ENCODE peak calls at places on chromosomes 11 and 22, in six cellular contexts. W is epithelial cell of proximal tubule, C is MCF 10A, Z is IMR-90, O is mucosa of descending colon, Y is foreskin fibroblast. B is an unnamed sample.

GRCh38 chr22:19723165-19723989 is at the start of gene GP1BB:
- DNase-seq in C (no peak), Y (no peak), O (peak), W (no peak), Z (no peak), B (no peak)

GRCh38 chr11:33899383-33900037 is 7.6 kb upstream of the LMO2 start:
- DNase-seq in W (no peak), C (peak), O (no peak), Z (peak), Y (peak), B (peak)

GRCh38 chr11:2736577-2737225 is 36.9 kb upstream of the KCNQ1OT1 start:
- DNase-seq in W (no peak), Z (no peak), Y (no peak), O (no peak), C (no peak), B (no peak)

GRCh38 chr11:108985611-108986279 is 320.9 kb downstream of the DDX10 start:
- DNase-seq in Z (peak), W (no peak), C (peak), O (no peak), Y (peak), B (no peak)

GRCh38 chr11:47233989-47234668 is 14.5 kb downstream of the ACP2 start:
- DNase-seq in O (no peak), C (peak), Z (peak), W (no peak), Y (peak), B (no peak)

GRCh38 chr11:117282956-117283355 is 8.2 kb upstream of the BACE1-AS start:
- DNase-seq in C (no peak), Y (no peak), Z (no peak), W (no peak), O (no peak), B (no peak)

GRCh38 chr11:128291835-128292234 is 295.5 kb downstream of the ETS1 start:
- DNase-seq in C (no peak), W (no peak), O (peak), Y (no peak), Z (no peak), B (no peak)

GRCh38 chr11:31702966-31703365 is 108.2 kb downstream of the PAX6 start:
- DNase-seq in W (no peak), Z (peak), Y (peak), C (peak), O (no peak), B (no peak)

GRCh38 chr22:20243545-20244249 is 24.4 kb downstream of the RTN4R start:
- DNase-seq in C (peak), Z (peak), O (peak), Y (peak), W (no peak), B (no peak)

GRCh38 chr22:40094449-40094848 is 83.3 kb upstream of the TNRC6B start:
- DNase-seq in Z (peak), C (no peak), Y (no peak), W (no peak), O (no peak), B (no peak)

GRCh38 chr11:28965824-28966223 is 857.6 kb downstream of the METTL15 start:
- DNase-seq in O (no peak), Y (no peak), W (no peak), Z (no peak), C (no peak), B (no peak)

GRCh38 chr11:102767800-102768199 is 12.6 kb downstream of the MMP10 start:
- DNase-seq in Y (no peak), O (no peak), W (no peak), Z (no peak), C (no peak), B (no peak)

GRCh38 chr11:104120493-104121200 is 43.3 kb downstream of the PDGFD start:
- DNase-seq in Z (no peak), C (no peak), O (no peak), W (no peak), Y (no peak), B (no peak)

GRCh38 chr11:65426839-65427690 is 4.5 kb downstream of the NEAT1 start:
- DNase-seq in O (peak), W (peak), Z (peak), Y (peak), C (peak), B (peak)

GRCh38 chr11:79102821-79103220 is 338.0 kb downstream of the TENM4 start:
- DNase-seq in C (no peak), Z (no peak), O (no peak), Y (no peak), W (no peak), B (no peak)

GRCh38 chr11:86615495-86615894 is 56.9 kb downstream of the ME3 start:
- DNase-seq in C (no peak), Z (no peak), O (no peak), W (no peak), Y (no peak), B (no peak)

GRCh38 chr11:43021466-43021865 is 290.3 kb upstream of the API5 start:
- DNase-seq in W (no peak), C (no peak), Y (no peak), Z (no peak), O (no peak), B (no peak)

GRCh38 chr11:59822989-59823566 is 12.5 kb upstream of the MRPL16 start:
- DNase-seq in O (no peak), C (peak), Y (peak), Z (peak), W (no peak), B (no peak)

GRCh38 chr11:61963282-61964057 is 4.0 kb downstream of the FTH1 start:
- DNase-seq in O (peak), C (peak), Z (peak), Y (peak), W (no peak), B (no peak)

GRCh38 chr11:68978931-68979591 is 1.7 kb downstream of the MRGPRD start:
- DNase-seq in O (no peak), Y (no peak), C (no peak), Z (no peak), W (no peak), B (no peak)

GRCh38 chr11:33801821-33802413 is 27.6 kb upstream of the FBXO3 start:
- DNase-seq in C (no peak), O (no peak), Y (no peak), W (no peak), Z (no peak), B (no peak)

GRCh38 chr11:35485656-35486318 is 39.6 kb downstream of the PAMR1 start:
- DNase-seq in O (peak), C (peak), W (no peak), Y (peak), Z (peak), B (peak)

GRCh38 chr11:121716060-121716459 is 263.3 kb upstream of the SORL1-AS1 start:
- DNase-seq in W (no peak), Y (peak), O (no peak), C (no peak), Z (peak), B (no peak)

GRCh38 chr22:38869663-38870062 is 2.4 kb downstream of the CBX6 start:
- DNase-seq in W (no peak), Y (no peak), C (no peak), O (no peak), Z (no peak), B (no peak)

GRCh38 chr11:68890490-68891231 is 13.0 kb downstream of the MRPL21 start:
- DNase-seq in W (no peak), Y (peak), O (peak), C (no peak), Z (peak), B (no peak)

GRCh38 chr11:95912902-95913560 is 10.9 kb downstream of the MTMR2 start:
- DNase-seq in Z (peak), O (no peak), Y (peak), C (peak), W (no peak), B (no peak)

GRCh38 chr11:111285205-111286079 is 12.9 kb upstream of the POU2AF3 start:
- DNase-seq in O (peak), Z (no peak), C (no peak), Y (no peak), W (no peak), B (no peak)

GRCh38 chr11:721913-722811 is 16.1 kb downstream of the EPS8L2 start:
- DNase-seq in W (no peak), O (peak), Z (no peak), Y (no peak), C (no peak), B (no peak)

GRCh38 chr11:102158151-102158734 is 48.0 kb downstream of the YAP1 start:
- DNase-seq in O (peak), Y (no peak), C (peak), W (no peak), Z (no peak), B (no peak)

GRCh38 chr11:86068138-86068861 is 584 bp downstream of the PICALM start:
- DNase-seq in O (no peak), Y (no peak), Z (no peak), W (no peak), C (peak), B (no peak)

GRCh38 chr11:34303028-34303427 is 54.8 kb downstream of the ABTB2 start:
- DNase-seq in Z (no peak), O (no peak), W (no peak), C (no peak), Y (no peak), B (no peak)

GRCh38 chr11:19053909-19054308 is 6.6 kb downstream of the MRGPRX2 start:
- DNase-seq in O (no peak), W (no peak), Z (no peak), C (no peak), Y (no peak), B (no peak)

DNA sequence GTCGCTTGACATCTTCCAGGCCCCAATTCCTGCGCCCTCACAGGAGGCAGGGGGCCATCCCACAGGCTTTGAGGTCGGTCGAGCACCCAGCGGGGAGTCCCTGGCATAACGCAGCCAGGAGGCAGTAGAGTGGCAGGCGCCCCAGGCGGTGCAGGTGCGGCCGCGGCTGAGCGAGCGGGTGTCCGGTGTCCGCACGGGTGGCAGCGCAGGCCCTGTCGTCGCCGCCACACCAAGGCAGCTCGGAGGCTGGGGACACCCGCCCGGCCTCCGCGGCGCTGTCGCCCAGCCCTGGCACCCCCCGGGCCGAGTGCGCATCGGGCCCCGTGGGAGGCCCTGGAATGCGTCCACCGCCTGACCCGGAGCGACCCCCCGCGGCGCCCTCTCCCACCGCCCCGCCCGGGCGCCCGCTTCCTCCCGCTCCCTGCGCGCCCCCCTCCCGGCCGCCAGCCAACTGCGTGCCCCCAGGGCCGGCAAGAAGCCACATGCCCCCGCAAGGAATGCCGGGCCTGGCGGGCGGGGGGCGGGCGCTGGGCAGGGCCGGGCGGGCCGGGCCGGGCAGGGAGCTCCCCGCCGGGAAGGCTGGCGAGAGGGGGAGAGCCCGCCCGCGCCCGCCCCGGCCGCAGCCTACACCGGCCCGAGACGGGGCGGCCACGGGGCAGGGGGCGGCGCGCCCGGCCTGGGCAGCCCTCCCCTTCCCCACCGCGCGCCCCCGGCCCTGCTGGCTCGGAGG is 33.9 kb downstream of the PRDM11 start:
- DNase-seq in Y (peak), W (no peak), Z (no peak), O (peak), C (peak), B (no peak)
- TF ChIP-seq CTCF in Y (peak), W (peak), Z (peak), O (peak), C (peak), B (no peak)

DNA sequence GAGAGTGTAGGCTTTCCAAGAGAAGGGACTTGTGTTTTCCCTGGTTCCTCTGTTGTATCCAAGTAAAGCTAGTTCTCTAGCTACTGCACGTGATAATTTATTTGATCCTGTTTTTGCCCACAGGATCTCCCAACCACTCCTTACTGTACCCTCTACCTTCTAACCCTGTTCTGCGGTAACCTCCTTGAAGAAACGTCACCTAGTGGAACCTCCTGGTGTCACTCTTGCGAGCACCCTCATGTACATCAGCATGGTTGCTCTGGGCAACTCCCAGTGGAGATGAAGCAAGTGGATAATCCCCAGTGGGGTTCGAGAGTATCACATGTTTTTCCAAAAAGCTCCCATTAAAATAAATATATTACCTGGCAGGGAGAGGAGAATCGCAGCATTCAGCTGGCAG is 108.9 kb upstream of the CLMP start:
- DNase-seq in W (no peak), C (no peak), O (no peak), Y (no peak), Z (no peak), B (no peak)
- TF ChIP-seq CTCF in W (no peak), C (no peak), O (no peak), Y (no peak), Z (no peak), B (no peak)

DNA sequence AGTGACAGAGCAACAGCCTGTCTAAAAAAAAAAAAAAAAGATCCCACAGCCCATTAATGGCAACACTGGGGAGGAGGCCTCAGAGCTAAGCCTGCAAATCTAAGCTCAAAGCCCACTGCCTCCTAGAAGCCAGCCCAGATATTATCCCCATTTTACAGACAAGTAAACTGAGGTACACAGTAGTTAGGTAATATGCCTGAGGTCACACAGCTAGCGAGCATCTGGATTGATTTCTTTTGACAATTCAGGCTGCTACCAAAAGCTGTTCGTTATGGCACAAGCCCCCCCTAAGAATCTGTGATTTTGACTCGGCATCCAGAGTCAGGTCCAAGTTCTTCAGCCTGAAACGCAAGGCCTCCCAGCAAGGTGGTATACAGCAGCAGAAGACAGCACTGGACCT is 13.7 kb downstream of the ELFN2 start:
- DNase-seq in Z (no peak), W (no peak), O (no peak), C (no peak), Y (no peak), B (no peak)
- TF ChIP-seq CTCF in Z (no peak), W (no peak), O (no peak), C (no peak), Y (no peak), B (no peak)

DNA sequence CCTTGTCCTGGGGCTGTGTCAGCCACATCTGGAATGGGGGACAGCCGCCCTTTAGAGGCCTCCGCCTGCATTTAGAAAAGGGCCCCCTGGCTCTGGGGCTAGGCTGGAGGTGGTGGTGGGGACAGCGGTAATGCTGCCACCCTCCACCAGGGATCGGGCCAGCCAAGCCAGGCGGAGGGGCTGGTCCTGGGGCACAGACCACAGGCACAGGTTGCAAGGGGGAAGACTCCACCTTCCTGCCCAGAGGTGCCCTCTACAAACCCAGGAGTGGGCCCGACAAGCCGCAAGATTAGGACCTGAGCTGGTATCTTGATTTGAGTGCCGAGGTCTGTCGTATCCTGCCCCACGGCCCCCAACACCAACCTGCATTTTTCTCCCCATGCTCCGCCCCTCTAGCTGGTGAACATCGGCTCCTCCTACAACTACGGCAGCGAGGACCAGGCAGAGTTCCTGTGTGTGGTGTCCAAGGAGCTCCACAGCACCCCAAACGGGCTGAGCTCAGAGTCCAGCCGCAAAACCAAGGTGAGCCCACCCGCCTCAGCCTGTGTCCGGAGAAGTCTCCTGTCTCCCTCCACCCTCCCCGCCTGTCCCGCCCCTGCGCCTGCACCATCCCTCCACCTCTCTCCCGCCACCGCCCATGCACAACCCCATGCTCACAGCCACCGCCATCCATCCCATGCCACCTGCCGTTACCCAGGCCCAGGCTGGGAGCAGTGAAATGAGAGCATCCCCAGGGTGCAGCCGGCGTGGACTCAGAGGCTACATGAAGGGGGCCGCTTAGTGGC is 7.6 kb downstream of the KCTD17 start:
- DNase-seq in Y (no peak), Z (no peak), O (no peak), W (no peak), C (no peak), B (no peak)
- TF ChIP-seq CTCF in Y (no peak), Z (no peak), O (no peak), W (no peak), C (no peak), B (no peak)

GRCh38 chr11:113875414-113876073 is at the start of gene USP28:
- DNase-seq in W (peak), C (peak), Z (peak), O (peak), Y (peak), B (peak)
- TF ChIP-seq CTCF in W (no peak), C (no peak), Z (no peak), O (no peak), Y (no peak), B (no peak)